ENCODE peak calls at places on chromosomes 3 and 15, in five cellular contexts. One of them, this sample, is unnamed.

GRCh38 chr3:177576754-177577153 is 379.5 kb upstream of the TBL1XR1 start:
- DNase-seq in retinal pigment epithelial cell: no peak
- DNase-seq in cardiac fibroblast: no peak
- DNase-seq in A549: no peak
- DNase-seq in neuronal stem cell: no peak
- DNase-seq in this sample: no peak

GRCh38 chr3:22401499-22401898 is 650.5 kb upstream of the ZNF385D start:
- DNase-seq in retinal pigment epithelial cell: no peak
- DNase-seq in cardiac fibroblast: no peak
- DNase-seq in A549: no peak
- DNase-seq in neuronal stem cell: no peak
- DNase-seq in this sample: no peak

GRCh38 chr15:35522061-35522460 is 23.9 kb downstream of the DPH6 start:
- DNase-seq in retinal pigment epithelial cell: no peak
- DNase-seq in cardiac fibroblast: peak
- DNase-seq in A549: no peak
- DNase-seq in neuronal stem cell: no peak
- DNase-seq in this sample: no peak

GRCh38 chr3:161412117-161412516 is 40.8 kb upstream of the SPTSSB start:
- DNase-seq in retinal pigment epithelial cell: no peak
- DNase-seq in cardiac fibroblast: no peak
- DNase-seq in A549: peak
- DNase-seq in neuronal stem cell: no peak
- DNase-seq in this sample: no peak

GRCh38 chr15:69164807-69165636 is 4.6 kb downstream of the GLCE start:
- DNase-seq in retinal pigment epithelial cell: no peak
- DNase-seq in cardiac fibroblast: no peak
- DNase-seq in A549: no peak
- DNase-seq in neuronal stem cell: no peak
- DNase-seq in this sample: peak

GRCh38 chr15:80068578-80068977 is 9.1 kb downstream of the ZFAND6 start:
- DNase-seq in retinal pigment epithelial cell: no peak
- DNase-seq in cardiac fibroblast: no peak
- DNase-seq in A549: no peak
- DNase-seq in neuronal stem cell: no peak
- DNase-seq in this sample: no peak

GRCh38 chr3:66110840-66111239 is 72.1 kb upstream of the MAGI1 start:
- DNase-seq in retinal pigment epithelial cell: no peak
- DNase-seq in cardiac fibroblast: peak
- DNase-seq in A549: no peak
- DNase-seq in neuronal stem cell: no peak
- DNase-seq in this sample: no peak

GRCh38 chr3:188348445-188349244 is 194.7 kb downstream of the LPP start:
- DNase-seq in retinal pigment epithelial cell: peak
- DNase-seq in cardiac fibroblast: peak
- DNase-seq in A549: peak
- DNase-seq in neuronal stem cell: no peak
- DNase-seq in this sample: peak

GRCh38 chr3:10383850-10384248 is 62.9 kb upstream of the SEC13 start:
- DNase-seq in retinal pigment epithelial cell: no peak
- DNase-seq in cardiac fibroblast: no peak
- DNase-seq in A549: no peak
- DNase-seq in neuronal stem cell: no peak
- DNase-seq in this sample: no peak

GRCh38 chr3:10437272-10437994 is 68.0 kb downstream of the ATP2B2 start:
- DNase-seq in retinal pigment epithelial cell: peak
- DNase-seq in cardiac fibroblast: peak
- DNase-seq in A549: no peak
- DNase-seq in neuronal stem cell: no peak
- DNase-seq in this sample: peak

GRCh38 chr3:126465928-126466564 is 9.6 kb downstream of the ZXDC start:
- DNase-seq in retinal pigment epithelial cell: no peak
- DNase-seq in cardiac fibroblast: no peak
- DNase-seq in A549: no peak
- DNase-seq in neuronal stem cell: no peak
- DNase-seq in this sample: no peak

GRCh38 chr15:29242466-29243242 is 27.0 kb downstream of the NSMCE3 start:
- DNase-seq in retinal pigment epithelial cell: no peak
- DNase-seq in cardiac fibroblast: peak
- DNase-seq in A549: no peak
- DNase-seq in neuronal stem cell: no peak
- DNase-seq in this sample: peak

GRCh38 chr3:5298453-5298852 is 110.9 kb downstream of the EDEM1 start:
- DNase-seq in retinal pigment epithelial cell: no peak
- DNase-seq in cardiac fibroblast: no peak
- DNase-seq in A549: no peak
- DNase-seq in neuronal stem cell: no peak
- DNase-seq in this sample: no peak

GRCh38 chr3:10772230-10773161 is 43.5 kb upstream of the SLC6A11 start:
- DNase-seq in retinal pigment epithelial cell: no peak
- DNase-seq in cardiac fibroblast: no peak
- DNase-seq in A549: peak
- DNase-seq in neuronal stem cell: no peak
- DNase-seq in this sample: peak

GRCh38 chr3:139979991-139980390 is 45.0 kb downstream of the CLSTN2 start:
- DNase-seq in retinal pigment epithelial cell: no peak
- DNase-seq in cardiac fibroblast: no peak
- DNase-seq in A549: no peak
- DNase-seq in neuronal stem cell: no peak
- DNase-seq in this sample: no peak

GRCh38 chr3:151256761-151257160 is 21.6 kb downstream of the P2RY14 start:
- DNase-seq in retinal pigment epithelial cell: no peak
- DNase-seq in cardiac fibroblast: no peak
- DNase-seq in A549: no peak
- DNase-seq in neuronal stem cell: no peak
- DNase-seq in this sample: no peak

GRCh38 chr3:17795733-17796132 is 53.3 kb upstream of the TBC1D5 start:
- DNase-seq in retinal pigment epithelial cell: no peak
- DNase-seq in cardiac fibroblast: peak
- DNase-seq in A549: no peak
- DNase-seq in neuronal stem cell: no peak
- DNase-seq in this sample: peak

GRCh38 chr3:37989821-37990480 is 635 bp upstream of the VILL start:
- DNase-seq in retinal pigment epithelial cell: no peak
- DNase-seq in cardiac fibroblast: no peak
- DNase-seq in A549: no peak
- DNase-seq in neuronal stem cell: no peak
- DNase-seq in this sample: no peak

GRCh38 chr15:55661431-55661830 is 73.3 kb upstream of the PYGO1 start:
- DNase-seq in retinal pigment epithelial cell: no peak
- DNase-seq in cardiac fibroblast: peak
- DNase-seq in A549: no peak
- DNase-seq in neuronal stem cell: peak
- DNase-seq in this sample: peak

GRCh38 chr3:148681080-148681479 is 16.6 kb upstream of the AGTR1 start:
- DNase-seq in retinal pigment epithelial cell: no peak
- DNase-seq in cardiac fibroblast: no peak
- DNase-seq in A549: peak
- DNase-seq in neuronal stem cell: no peak
- DNase-seq in this sample: no peak

GRCh38 chr3:30353711-30354467 is 252.5 kb upstream of the TGFBR2 start:
- DNase-seq in retinal pigment epithelial cell: no peak
- DNase-seq in cardiac fibroblast: no peak
- DNase-seq in A549: no peak
- DNase-seq in neuronal stem cell: no peak
- DNase-seq in this sample: no peak

GRCh38 chr15:38238311-38238710 is 14.3 kb upstream of the SPRED1 start:
- DNase-seq in retinal pigment epithelial cell: no peak
- DNase-seq in cardiac fibroblast: no peak
- DNase-seq in A549: no peak
- DNase-seq in neuronal stem cell: no peak
- DNase-seq in this sample: no peak

GRCh38 chr3:15470261-15470660 is 42.9 kb downstream of the EAF1 start:
- DNase-seq in retinal pigment epithelial cell: no peak
- DNase-seq in cardiac fibroblast: no peak
- DNase-seq in A549: peak
- DNase-seq in neuronal stem cell: no peak
- DNase-seq in this sample: no peak

GRCh38 chr15:20271647-20272046 is 270.0 kb downstream of the GOLGA6L6 start:
- DNase-seq in retinal pigment epithelial cell: no peak
- DNase-seq in cardiac fibroblast: no peak
- DNase-seq in A549: no peak
- DNase-seq in neuronal stem cell: no peak
- DNase-seq in this sample: no peak

GRCh38 chr3:25045291-25045690 is 382.8 kb upstream of the RARB start:
- DNase-seq in retinal pigment epithelial cell: peak
- DNase-seq in cardiac fibroblast: no peak
- DNase-seq in A549: no peak
- DNase-seq in neuronal stem cell: peak
- DNase-seq in this sample: peak

GRCh38 chr15:89494941-89495637 is 1.3 kb downstream of the RHCG start:
- DNase-seq in retinal pigment epithelial cell: no peak
- DNase-seq in cardiac fibroblast: no peak
- DNase-seq in A549: peak
- DNase-seq in neuronal stem cell: peak
- DNase-seq in this sample: peak

DNA sequence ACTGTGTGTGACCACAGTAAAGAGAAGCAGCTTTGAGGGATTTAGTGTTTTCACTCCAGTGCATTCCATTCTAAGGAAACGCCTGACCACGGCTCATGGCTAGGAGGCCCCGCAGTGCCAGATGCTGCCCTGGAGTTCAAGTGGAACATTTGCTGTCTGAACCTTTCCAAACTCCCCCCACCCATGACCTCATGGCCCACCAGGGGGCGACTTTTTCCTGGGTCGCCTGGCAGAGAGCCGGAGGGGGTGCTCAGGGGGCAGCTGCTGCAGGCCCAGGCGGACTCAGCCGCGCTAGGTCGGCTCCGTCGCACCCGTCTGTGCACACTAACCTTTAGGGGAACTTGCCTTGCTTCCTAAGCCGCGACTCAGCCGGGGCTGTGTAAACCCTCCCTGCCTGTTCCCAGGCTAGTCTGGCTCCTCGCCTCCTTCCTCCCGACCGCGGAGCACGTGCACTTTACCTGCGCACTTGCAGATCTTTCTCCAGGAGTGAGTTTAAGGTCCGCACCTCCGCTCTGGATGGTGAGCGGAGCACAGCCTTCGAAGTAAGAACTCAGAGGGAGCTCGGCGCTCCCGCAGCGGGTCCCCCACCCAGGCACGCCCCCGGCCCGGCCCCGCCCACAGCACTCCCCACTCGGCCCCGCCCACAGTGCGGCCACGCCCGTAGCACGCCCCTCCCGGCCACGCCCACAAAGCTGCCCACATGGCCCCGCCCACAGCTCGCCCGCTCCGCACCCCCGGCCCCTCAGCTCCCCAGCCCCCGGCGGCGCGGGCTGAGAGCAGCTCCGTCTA is at the start of gene OCA2:
- DNase-seq in retinal pigment epithelial cell: peak
- DNase-seq in cardiac fibroblast: peak
- DNase-seq in A549: peak
- DNase-seq in neuronal stem cell: peak
- DNase-seq in this sample: peak
- H3K4me3 ChIP-seq in retinal pigment epithelial cell: peak
- H3K4me3 ChIP-seq in cardiac fibroblast: no peak
- H3K4me3 ChIP-seq in A549: peak
- H3K4me3 ChIP-seq in neuronal stem cell: no peak
- H3K4me3 ChIP-seq in this sample: peak

GRCh38 chr3:44339990-44340389 is 1.4 kb downstream of the TCAIM start:
- DNase-seq in retinal pigment epithelial cell: no peak
- DNase-seq in cardiac fibroblast: no peak
- DNase-seq in A549: no peak
- DNase-seq in neuronal stem cell: no peak
- DNase-seq in this sample: no peak
- H3K4me3 ChIP-seq in retinal pigment epithelial cell: peak
- H3K4me3 ChIP-seq in cardiac fibroblast: no peak
- H3K4me3 ChIP-seq in A549: peak
- H3K4me3 ChIP-seq in neuronal stem cell: no peak
- H3K4me3 ChIP-seq in this sample: peak

DNA sequence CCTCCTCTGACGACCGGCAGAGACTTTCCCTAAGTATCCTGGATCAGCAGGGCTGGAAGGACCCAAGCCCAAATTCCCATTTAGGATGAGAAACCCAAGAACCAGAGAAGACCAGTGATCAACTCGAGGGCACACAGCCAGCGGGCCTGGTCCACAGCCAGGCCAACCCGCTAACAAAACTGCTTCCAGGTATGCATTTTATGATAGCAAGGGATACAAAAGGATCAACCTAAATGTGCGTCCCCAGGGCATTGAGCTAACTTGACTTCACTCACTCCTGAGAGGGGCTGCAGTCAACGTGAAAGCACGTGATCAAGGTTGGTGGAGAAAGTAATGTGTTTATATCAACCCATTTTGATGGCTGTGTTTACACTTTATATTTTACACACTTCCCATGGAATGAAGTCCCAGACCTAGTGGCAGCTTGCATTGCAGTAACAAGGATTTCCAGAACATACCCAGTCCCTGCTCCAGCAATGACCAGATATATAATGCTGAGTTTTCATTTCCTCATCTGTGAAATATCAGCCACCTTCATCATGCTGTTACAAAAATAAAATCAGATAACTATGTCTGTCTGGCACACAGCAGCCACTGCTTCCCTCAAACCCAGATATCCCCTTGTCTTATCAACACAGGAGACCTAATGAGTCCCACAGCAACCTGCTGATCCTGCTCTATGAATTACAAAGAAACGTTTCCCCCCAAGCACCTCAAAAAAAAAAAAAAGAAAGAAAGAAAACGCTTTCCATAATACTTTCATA is 2.1 kb downstream of the KLHL6 start:
- DNase-seq in retinal pigment epithelial cell: no peak
- DNase-seq in cardiac fibroblast: no peak
- DNase-seq in A549: no peak
- DNase-seq in neuronal stem cell: no peak
- DNase-seq in this sample: no peak
- H3K4me3 ChIP-seq in retinal pigment epithelial cell: no peak
- H3K4me3 ChIP-seq in cardiac fibroblast: no peak
- H3K4me3 ChIP-seq in A549: no peak
- H3K4me3 ChIP-seq in neuronal stem cell: no peak
- H3K4me3 ChIP-seq in this sample: no peak

GRCh38 chr3:193813506-193813850 is 220.5 kb downstream of the OPA1 start:
- DNase-seq in retinal pigment epithelial cell: no peak
- DNase-seq in cardiac fibroblast: no peak
- DNase-seq in A549: no peak
- DNase-seq in neuronal stem cell: no peak
- DNase-seq in this sample: no peak

GRCh38 chr3:193815246-193816027 is 222.4 kb downstream of the OPA1 start:
- DNase-seq in retinal pigment epithelial cell: no peak
- DNase-seq in cardiac fibroblast: no peak
- DNase-seq in A549: no peak
- DNase-seq in neuronal stem cell: no peak
- DNase-seq in this sample: no peak

GRCh38 chr3:193816028-193816395 is 223.0 kb downstream of the OPA1 start:
- DNase-seq in retinal pigment epithelial cell: no peak
- DNase-seq in cardiac fibroblast: no peak
- DNase-seq in A549: no peak
- DNase-seq in neuronal stem cell: no peak
- DNase-seq in this sample: no peak

GRCh38 chr3:193812791-193813505 is 219.9 kb downstream of the OPA1 start:
- DNase-seq in retinal pigment epithelial cell: no peak
- DNase-seq in cardiac fibroblast: no peak
- DNase-seq in A549: no peak
- DNase-seq in neuronal stem cell: no peak
- DNase-seq in this sample: no peak

DNA sequence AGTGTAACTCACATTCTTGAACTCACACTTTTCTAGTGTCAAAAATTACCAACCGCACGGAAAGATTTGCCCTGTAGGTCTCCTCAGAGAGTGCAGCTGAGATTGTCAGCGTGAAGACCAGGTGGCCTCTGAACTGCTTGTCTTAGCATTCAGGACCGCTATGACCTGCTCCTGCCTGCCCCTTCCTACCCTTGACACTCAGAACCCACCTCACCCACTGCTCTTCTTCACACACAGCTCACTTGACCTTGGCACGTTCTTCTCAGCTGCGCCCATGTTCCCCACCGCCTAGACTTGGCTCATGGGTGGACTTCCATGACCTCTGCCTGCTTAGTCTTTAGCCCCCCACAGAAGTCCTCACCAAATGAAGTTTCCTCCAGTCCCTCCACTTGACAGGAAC is 221.2 kb downstream of the OPA1 start:
- DNase-seq in retinal pigment epithelial cell: no peak
- DNase-seq in cardiac fibroblast: no peak
- DNase-seq in A549: no peak
- DNase-seq in neuronal stem cell: no peak
- DNase-seq in this sample: no peak
- H3K4me3 ChIP-seq in retinal pigment epithelial cell: no peak
- H3K4me3 ChIP-seq in cardiac fibroblast: no peak
- H3K4me3 ChIP-seq in A549: no peak
- H3K4me3 ChIP-seq in neuronal stem cell: no peak
- H3K4me3 ChIP-seq in this sample: no peak